ENCODE peak calls at places on chromosomes 4 and X, in four cellular contexts. D is K562, P is GM12891, E is GM12878. Y is an unnamed sample.

GRCh38 chr4:33649015-33649414 is 2595.3 kb downstream of the ARAP2 start:
- DNase-seq in E (no peak), P (no peak), D (peak), Y (no peak)

GRCh38 chrX:128975716-128976115 is 547.6 kb downstream of the SMARCA1 start:
- DNase-seq in P (peak), E (no peak), D (peak), Y (no peak)

GRCh38 chr4:38949416-38950051 is 81.9 kb downstream of the FAM114A1 start:
- DNase-seq in P (no peak), D (no peak), E (no peak), Y (no peak)

GRCh38 chrX:38095971-38096529 is 89.7 kb downstream of the SYTL5 start:
- DNase-seq in E (no peak), P (no peak), D (peak), Y (no peak)

GRCh38 chr4:30973993-30974392 is 253.8 kb downstream of the PCDH7 start:
- DNase-seq in P (no peak), E (no peak), D (no peak), Y (no peak)

GRCh38 chrX:72634321-72634720 is 61.7 kb upstream of the HDAC8 start:
- DNase-seq in E (no peak), D (no peak), P (no peak), Y (no peak)

GRCh38 chr4:158649111-158649680 is 22.5 kb downstream of the C4orf46 start:
- DNase-seq in D (no peak), P (no peak), E (no peak), Y (peak)

GRCh38 chr4:152308925-152309324 is 227.0 kb downstream of the FBXW7 start:
- DNase-seq in E (no peak), D (no peak), P (no peak), Y (no peak)

DNA sequence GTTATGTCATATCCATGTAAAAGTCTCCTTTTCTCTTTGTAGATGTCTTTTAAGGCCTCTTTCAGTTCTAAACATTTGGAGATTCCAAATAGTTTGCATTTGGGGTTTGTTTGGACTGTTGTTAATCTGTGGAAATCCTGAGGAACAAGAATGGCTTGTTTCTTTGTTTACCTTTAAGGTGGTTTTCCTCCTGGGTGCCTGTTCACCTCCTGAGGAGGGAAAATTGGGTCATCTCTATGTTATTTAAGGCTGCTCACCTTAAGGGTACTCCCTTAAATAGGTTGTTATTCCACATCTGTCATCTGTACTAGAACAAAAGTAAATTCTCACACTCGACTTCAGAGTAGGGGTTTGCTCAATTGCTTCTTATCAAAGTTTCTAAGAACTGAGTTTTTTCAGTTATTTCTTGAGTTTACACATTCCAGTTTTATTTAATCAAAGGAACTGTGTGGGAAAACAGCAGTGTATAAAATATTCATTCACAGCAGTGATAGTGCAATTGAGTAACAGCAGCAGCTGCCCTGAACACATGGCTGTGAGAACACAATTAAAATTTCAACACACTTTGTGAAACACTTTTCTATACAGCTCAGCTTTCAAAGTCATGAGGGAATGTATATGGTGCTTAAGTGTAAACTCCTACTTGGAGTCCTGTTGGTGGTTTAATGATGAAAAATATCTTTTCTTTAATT is 238.5 kb upstream of the PGRMC2 start:
- DNase-seq in P (no peak), E (no peak), D (no peak), Y (peak)
- TF ChIP-seq POLR2AphosphoS5 in P (no peak), E (no peak), D (no peak), Y (no peak)

DNA sequence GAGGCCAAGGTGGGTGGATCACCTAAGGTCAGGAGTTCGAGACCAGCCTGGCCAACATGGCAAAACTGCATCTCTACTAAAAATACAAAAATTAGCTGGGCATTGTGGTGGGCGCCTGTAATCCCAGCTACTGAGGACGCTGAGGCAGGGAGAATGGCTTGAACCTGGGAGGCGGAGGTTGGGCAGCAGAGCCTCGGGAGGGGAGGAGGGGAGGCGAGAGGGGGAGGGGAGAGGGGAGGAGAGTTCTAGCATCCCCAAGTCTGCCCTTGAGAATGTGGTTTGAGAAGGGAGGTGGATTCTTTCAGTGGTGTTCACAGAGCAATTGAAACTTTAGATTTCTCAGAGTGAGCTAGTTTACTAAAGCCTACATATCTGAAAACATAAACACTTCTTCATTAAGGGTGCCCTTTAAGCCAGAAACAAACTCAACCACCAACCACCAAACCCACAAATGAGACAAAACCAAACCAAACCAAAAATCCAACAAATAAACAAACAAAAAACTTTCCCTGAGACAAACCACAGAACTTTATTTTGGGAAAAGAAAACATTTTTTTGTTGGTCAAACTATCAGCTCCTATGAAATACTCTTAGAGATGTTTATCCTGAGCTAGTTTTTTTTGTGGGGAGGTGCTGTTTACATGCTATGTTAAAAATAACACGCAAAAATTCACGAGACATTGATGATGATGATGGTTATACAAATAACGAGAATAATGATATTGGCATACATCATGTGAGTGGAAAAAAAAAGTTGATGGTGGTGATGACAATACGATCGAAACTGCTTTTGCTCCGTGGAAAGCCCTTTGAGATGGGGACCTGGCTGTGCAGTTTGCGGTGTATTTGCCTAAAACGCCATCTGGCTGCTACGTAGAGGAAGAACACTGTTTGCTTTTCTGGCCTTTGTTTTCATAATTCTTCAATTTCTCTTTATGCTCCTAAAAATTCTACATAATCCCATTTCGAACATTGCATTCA is 98.2 kb upstream of the PRKX start:
- DNase-seq in D (peak), E (peak), P (peak), Y (no peak)
- TF ChIP-seq SPI1 in D (no peak), E (no peak), P (no peak), Y (no peak)

GRCh38 chrX:74804574-74804973 is 120.7 kb downstream of the NEXMIF start:
- DNase-seq in P (no peak), D (no peak), E (no peak), Y (no peak)
- TF ChIP-seq POLR2AphosphoS5 in P (no peak), D (no peak), E (no peak), Y (no peak)

DNA sequence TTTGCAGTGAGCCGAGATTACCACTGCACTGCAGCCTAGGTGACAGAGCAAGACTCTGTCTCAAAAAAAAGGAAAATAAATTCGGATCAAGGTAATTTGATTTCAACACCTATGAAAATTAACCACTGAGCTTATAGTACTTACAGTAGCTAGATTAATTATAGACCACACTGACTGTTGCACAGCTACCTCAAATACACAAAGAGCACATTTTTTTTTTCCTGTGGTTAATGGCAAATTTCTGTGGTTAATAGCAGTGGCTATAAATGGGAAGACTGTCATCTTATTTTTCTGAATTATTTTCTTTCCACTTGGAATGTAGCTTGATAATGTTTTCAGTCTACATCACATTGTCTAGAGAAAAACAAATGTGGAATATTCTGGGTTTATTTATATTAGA is 1661.7 kb upstream of the PCDH7 start:
- DNase-seq in E (no peak), D (no peak), P (no peak), Y (no peak)
- TF ChIP-seq SPI1 in E (no peak), D (no peak), P (no peak), Y (no peak)

GRCh38 chr4:16967722-16968121 is 69.3 kb upstream of the LDB2 start:
- DNase-seq in E (no peak), D (no peak), P (no peak), Y (no peak)
- TF ChIP-seq POLR2AphosphoS5 in E (no peak), D (no peak), P (no peak), Y (no peak)

DNA sequence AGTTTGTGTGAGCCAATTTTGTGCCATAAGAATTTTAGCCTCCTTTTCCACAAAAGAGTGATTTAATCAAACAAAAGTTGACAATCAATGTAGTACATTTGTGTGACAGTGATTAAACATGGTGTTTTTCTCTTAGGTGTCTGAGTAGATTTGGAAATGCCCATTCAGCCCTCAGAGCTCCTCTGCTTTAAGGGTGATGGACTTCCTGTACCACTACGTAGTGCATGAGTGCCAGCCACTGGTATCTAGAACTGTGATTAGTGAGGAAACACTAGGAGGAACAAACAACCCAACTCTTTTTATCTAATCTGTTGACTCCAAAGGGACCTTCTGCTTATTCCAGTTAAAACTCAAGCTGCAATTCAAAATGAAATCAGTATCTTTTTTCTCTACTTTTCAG is 151.7 kb downstream of the SNCA start:
- DNase-seq in P (no peak), E (no peak), D (no peak), Y (no peak)
- TF ChIP-seq SPI1 in P (no peak), E (no peak), D (no peak), Y (no peak)